ENCODE peak calls at places on chromosomes 13 and 19, in seven cellular contexts. S, I, H, K, E, X and D are unnamed samples.

GRCh38 chr19:50238043-50238442 is 34.6 kb downstream of the MYH14 start:
- DNase-seq in S (no peak), I (no peak), H (no peak), K (no peak), E (no peak), X (no peak), D (no peak)

GRCh38 chr19:22622901-22623840 is 11.0 kb upstream of the ZNF492 start:
- DNase-seq in S (no peak), I (no peak), H (no peak), K (no peak), E (no peak), X (no peak), D (no peak)

GRCh38 chr13:32086791-32087441 is 55.3 kb downstream of the FRY start:
- DNase-seq in S (no peak), I (no peak), H (no peak), K (no peak), E (no peak), X (no peak), D (no peak)

GRCh38 chr13:20127563-20128458 is 33.0 kb downstream of the GJA3 start:
- DNase-seq in S (peak), I (no peak), H (peak), K (peak), E (peak), X (peak), D (no peak)

GRCh38 chr19:34172661-34173144 is 399 bp downstream of the LSM14A start:
- DNase-seq in S (no peak), I (no peak), H (no peak), K (no peak), E (peak), X (peak), D (no peak)

GRCh38 chr19:44955500-44956439 is 590 bp downstream of the CLPTM1 start:
- DNase-seq in S (no peak), I (no peak), H (no peak), K (no peak), E (no peak), X (no peak), D (no peak)

GRCh38 chr19:6811906-6812305 is 39.4 kb downstream of the VAV1 start:
- DNase-seq in S (no peak), I (peak), H (peak), K (no peak), E (peak), X (no peak), D (no peak)

GRCh38 chr13:40179421-40179820 is 487.0 kb downstream of the FOXO1 start:
- DNase-seq in S (no peak), I (no peak), H (no peak), K (no peak), E (no peak), X (no peak), D (no peak)

GRCh38 chr19:10289167-10289835 is 451 bp upstream of the ICAM5 start:
- DNase-seq in S (peak), I (no peak), H (peak), K (peak), E (no peak), X (peak), D (no peak)

GRCh38 chr13:97422118-97423054 is 11.6 kb upstream of the RAP2A start:
- DNase-seq in S (no peak), I (no peak), H (no peak), K (no peak), E (no peak), X (no peak), D (no peak)

GRCh38 chr19:51417107-51417806 is at the start of gene SIGLEC10:
- DNase-seq in S (no peak), I (no peak), H (no peak), K (peak), E (no peak), X (peak), D (no peak)

GRCh38 chr19:54297759-54298305 is 15.1 kb downstream of the LILRA5 start:
- DNase-seq in S (no peak), I (no peak), H (no peak), K (no peak), E (no peak), X (no peak), D (no peak)

GRCh38 chr19:17874423-17875135 is 2.8 kb downstream of the SLC5A5 start:
- DNase-seq in S (no peak), I (no peak), H (no peak), K (no peak), E (no peak), X (no peak), D (no peak)

GRCh38 chr13:102869948-102870676 is 24.3 kb downstream of the ERCC5 start:
- DNase-seq in S (no peak), I (no peak), H (no peak), K (no peak), E (no peak), X (no peak), D (no peak)

GRCh38 chr13:107590556-107590955 is 624.8 kb downstream of the LIG4 start:
- DNase-seq in S (no peak), I (peak), H (peak), K (no peak), E (no peak), X (no peak), D (no peak)

GRCh38 chr13:24220086-24220703 is 59.7 kb downstream of the SPATA13 start:
- DNase-seq in S (peak), I (peak), H (peak), K (peak), E (peak), X (no peak), D (peak)

GRCh38 chr13:106103779-106104178 is 431.7 kb downstream of the EFNB2 start:
- DNase-seq in S (peak), I (no peak), H (no peak), K (no peak), E (peak), X (no peak), D (no peak)

GRCh38 chr13:104532131-104532530 is 1465.9 kb upstream of the SLC10A2 start:
- DNase-seq in S (no peak), I (no peak), H (no peak), K (no peak), E (no peak), X (no peak), D (no peak)

GRCh38 chr13:85419611-85420010 is 379.6 kb downstream of the SLITRK6 start:
- DNase-seq in S (no peak), I (no peak), H (no peak), K (no peak), E (no peak), X (no peak), D (no peak)

GRCh38 chr13:86000546-86000945 is 201.3 kb upstream of the SLITRK6 start:
- DNase-seq in S (no peak), I (no peak), H (no peak), K (no peak), E (no peak), X (no peak), D (no peak)

GRCh38 chr13:44259045-44260042 is 114.3 kb upstream of the SERP2 start:
- DNase-seq in S (peak), I (no peak), H (peak), K (peak), E (peak), X (peak), D (no peak)

GRCh38 chr13:44148159-44148929 is 225.3 kb upstream of the SERP2 start:
- DNase-seq in S (no peak), I (no peak), H (peak), K (no peak), E (no peak), X (no peak), D (no peak)

GRCh38 chr19:16293133-16294085 is 31.2 kb upstream of the KLF2 start:
- DNase-seq in S (peak), I (peak), H (peak), K (peak), E (peak), X (no peak), D (peak)

GRCh38 chr13:53783466-53783865 is 754.9 kb downstream of the OLFM4 start:
- DNase-seq in S (no peak), I (no peak), H (no peak), K (peak), E (no peak), X (no peak), D (no peak)

GRCh38 chr19:16435238-16435911 is 36.4 kb downstream of the EPS15L1 start:
- DNase-seq in S (peak), I (peak), H (peak), K (no peak), E (peak), X (no peak), D (peak)

GRCh38 chr19:28553005-28553404 is 659.9 kb downstream of the UQCRFS1 start:
- DNase-seq in S (no peak), I (no peak), H (no peak), K (no peak), E (no peak), X (no peak), D (no peak)

GRCh38 chr19:45900661-45901431 is 1.6 kb downstream of the MYPOP start:
- DNase-seq in S (no peak), I (no peak), H (no peak), K (no peak), E (no peak), X (no peak), D (no peak)

GRCh38 chr13:93193682-93194081 is 32.9 kb upstream of the GPC6 start:
- DNase-seq in S (no peak), I (no peak), H (no peak), K (no peak), E (no peak), X (no peak), D (no peak)

GRCh38 chr19:8324186-8325050 is 3.1 kb downstream of the RPS28 start:
- DNase-seq in S (no peak), I (no peak), H (no peak), K (no peak), E (no peak), X (no peak), D (no peak)

GRCh38 chr19:41195675-41196497 is 2.9 kb downstream of the CYP2S1 start:
- DNase-seq in S (no peak), I (no peak), H (peak), K (no peak), E (no peak), X (no peak), D (no peak)

GRCh38 chr13:36858285-36858684 is 39.3 kb downstream of the RFXAP start:
- DNase-seq in S (no peak), I (no peak), H (peak), K (no peak), E (peak), X (no peak), D (peak)

GRCh38 chr13:30191491-30192100 is 115.8 kb downstream of the KATNAL1 start:
- DNase-seq in S (no peak), I (no peak), H (peak), K (no peak), E (no peak), X (no peak), D (no peak)

GRCh38 chr19:40244596-40244995 is 18.1 kb upstream of the CCNP start:
- DNase-seq in S (no peak), I (no peak), H (no peak), K (no peak), E (no peak), X (peak), D (no peak)

GRCh38 chr13:97559030-97559429 is 125.1 kb downstream of the RAP2A start:
- DNase-seq in S (no peak), I (no peak), H (no peak), K (no peak), E (no peak), X (no peak), D (no peak)

GRCh38 chr19:621819-622218 is 11.5 kb downstream of the POLRMT start:
- DNase-seq in S (no peak), I (no peak), H (no peak), K (no peak), E (no peak), X (no peak), D (no peak)

GRCh38 chr19:624433-625109 is 8.8 kb downstream of the POLRMT start:
- DNase-seq in S (no peak), I (no peak), H (no peak), K (no peak), E (no peak), X (no peak), D (no peak)

GRCh38 chr19:623175-623916 is 10.0 kb downstream of the POLRMT start:
- DNase-seq in S (no peak), I (no peak), H (no peak), K (no peak), E (no peak), X (no peak), D (no peak)

GRCh38 chr19:623974-624373 is 9.4 kb downstream of the POLRMT start:
- DNase-seq in S (no peak), I (peak), H (peak), K (no peak), E (peak), X (no peak), D (peak)

DNA sequence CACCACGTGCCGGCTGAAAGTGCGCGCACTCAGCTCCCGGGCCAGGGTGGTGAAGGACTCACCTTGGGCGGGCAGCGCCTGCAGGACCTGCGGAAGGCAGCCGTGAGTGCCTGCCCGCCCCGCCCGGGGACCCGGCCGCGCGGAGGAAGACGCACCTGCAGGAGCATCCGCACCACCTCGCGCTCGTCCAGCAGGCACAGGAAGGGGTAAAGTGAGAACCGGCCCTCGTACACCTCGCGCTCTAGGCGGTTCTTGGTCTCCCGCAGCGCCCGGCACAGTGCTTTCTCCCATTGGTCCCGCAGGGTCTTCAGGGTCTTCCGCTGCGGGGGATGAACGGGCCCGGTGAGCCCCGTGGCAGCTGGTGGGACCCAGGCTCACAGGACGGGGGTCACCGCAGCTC is 10.7 kb downstream of the POLRMT start:
- DNase-seq in S (no peak), I (no peak), H (no peak), K (no peak), E (no peak), X (no peak), D (no peak)
- TF ChIP-seq CTCF in S (no peak), I (no peak), H (no peak), K (no peak), E (no peak), X (no peak), D (no peak)

DNA sequence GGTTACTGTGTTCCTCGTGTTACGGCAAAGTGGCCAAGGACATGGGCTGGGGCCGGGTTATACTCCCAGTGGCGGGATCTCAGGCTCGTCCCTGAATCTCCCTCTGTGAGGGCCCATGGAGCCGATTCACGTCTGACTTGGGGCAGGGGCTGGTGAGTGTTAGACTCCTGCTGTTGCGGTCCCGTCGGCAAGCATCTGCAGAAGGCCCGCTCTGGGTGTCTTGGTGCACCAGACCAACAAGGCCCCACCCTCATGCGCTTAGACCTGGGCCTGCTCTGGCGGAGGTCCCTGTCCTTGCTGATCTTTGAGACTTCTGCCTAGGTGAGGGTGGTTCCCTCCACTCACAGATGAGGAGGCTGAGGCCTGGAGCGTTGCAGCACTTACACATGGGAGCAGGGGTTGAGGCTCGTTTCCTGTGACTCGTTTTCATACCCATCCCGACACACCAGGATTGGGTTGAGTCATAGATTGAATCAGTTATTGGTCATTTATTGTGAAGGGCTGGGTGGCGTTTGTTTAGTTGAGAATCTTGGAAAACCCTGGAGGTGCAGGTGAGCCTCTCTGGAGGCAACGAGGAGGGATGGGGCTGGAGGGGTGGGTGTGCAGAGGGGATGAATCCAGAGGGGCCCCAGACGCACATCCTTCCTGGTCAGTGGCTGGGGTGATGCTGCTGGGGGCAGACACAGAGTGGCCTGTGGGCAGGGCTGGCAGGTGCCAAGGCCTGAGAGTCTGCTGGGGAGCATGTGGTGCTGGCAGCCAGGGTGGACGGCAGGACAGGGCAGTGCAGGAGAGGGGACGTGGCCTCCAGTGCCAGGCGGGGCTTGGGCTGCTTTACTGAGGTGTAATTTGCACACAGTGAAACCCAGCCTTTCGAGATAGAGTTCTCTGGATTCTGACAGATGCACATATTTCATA is 4.6 kb downstream of the EPN1 start:
- DNase-seq in S (no peak), I (no peak), H (peak), K (no peak), E (no peak), X (peak), D (no peak)
- H3K4me3 ChIP-seq in S (no peak), I (no peak), H (no peak), K (no peak), E (no peak), X (no peak), D (no peak)

GRCh38 chr19:35739275-35740107 is 2.8 kb downstream of the IGFLR1 start:
- DNase-seq in S (no peak), I (no peak), H (no peak), K (no peak), E (no peak), X (no peak), D (no peak)

GRCh38 chr19:35740108-35740422 is 2.2 kb downstream of the IGFLR1 start:
- DNase-seq in S (no peak), I (no peak), H (no peak), K (no peak), E (no peak), X (no peak), D (no peak)

GRCh38 chr19:35742121-35742724 is at the start of gene IGFLR1:
- DNase-seq in S (peak), I (no peak), H (no peak), K (peak), E (no peak), X (no peak), D (no peak)

GRCh38 chr19:35741216-35741541 is 1.1 kb downstream of the IGFLR1 start:
- DNase-seq in S (no peak), I (no peak), H (no peak), K (no peak), E (no peak), X (no peak), D (no peak)

DNA sequence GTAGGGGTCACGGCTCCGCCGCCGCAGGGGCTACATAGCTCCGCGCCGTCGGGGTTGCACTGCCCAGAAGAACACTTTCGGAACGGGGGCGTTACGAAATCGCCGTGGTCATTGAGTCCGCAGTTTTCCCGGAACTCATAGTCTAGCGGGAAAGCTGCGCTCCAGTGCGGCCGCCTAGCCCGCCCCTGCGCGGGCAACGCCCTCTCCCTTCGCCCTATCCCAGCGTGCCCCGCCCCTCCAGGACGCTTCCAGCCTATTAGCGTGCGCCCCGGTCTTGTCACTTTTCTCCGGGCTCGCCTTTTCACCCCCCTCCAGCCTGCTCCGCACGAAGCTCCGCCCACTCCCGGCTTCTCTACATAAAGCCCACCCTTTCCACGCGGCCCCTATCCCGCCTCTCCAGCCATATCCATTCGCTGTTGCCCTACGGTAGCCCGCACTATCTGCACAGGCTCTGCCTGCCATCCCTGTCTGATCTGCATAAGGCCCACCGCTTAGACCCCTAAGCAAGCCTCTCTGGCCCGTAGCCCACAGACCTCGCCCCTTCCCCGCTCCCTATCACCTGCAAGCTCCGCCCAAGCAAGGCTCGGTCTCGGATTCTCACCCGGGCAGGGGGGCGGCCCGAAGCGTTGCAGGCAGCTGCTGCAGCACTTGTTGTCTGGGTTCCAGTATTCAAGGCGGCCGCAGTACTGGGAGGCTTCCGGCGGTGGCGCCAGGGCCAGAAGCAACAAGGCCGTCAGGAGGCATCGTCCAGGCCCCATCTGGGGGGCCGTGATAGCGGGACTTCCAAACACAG is 1.6 kb downstream of the IGFLR1 start:
- DNase-seq in S (peak), I (peak), H (peak), K (peak), E (peak), X (peak), D (peak)
- TF ChIP-seq CTCF in S (no peak), I (no peak), H (peak), K (no peak), E (peak), X (peak), D (peak)

DNA sequence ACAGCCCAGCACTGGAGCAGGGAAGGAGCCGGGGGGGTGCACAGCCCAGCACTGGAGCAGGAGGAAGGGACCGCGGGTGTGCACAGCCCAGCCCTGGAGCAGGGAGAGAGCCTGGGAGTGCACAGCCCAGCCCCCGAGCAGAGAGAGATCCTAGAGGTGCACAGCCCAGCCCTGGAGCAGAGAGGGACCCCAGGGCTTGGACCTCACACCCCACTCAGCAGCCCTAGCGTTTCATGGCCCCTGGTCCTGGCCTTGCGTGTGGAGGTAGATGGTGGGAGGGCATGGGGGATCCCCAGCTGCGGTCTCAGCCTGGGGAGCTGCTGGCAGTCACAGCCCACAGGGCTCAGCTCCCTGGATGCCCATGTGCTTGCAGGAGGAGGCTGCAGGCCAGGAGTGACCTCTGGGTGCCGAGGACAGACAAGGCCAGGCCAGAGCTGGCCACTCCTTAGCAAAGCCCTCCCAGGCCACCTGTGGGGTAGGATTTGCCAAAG is 25.1 kb downstream of the GAS6 start:
- DNase-seq in S (no peak), I (no peak), H (no peak), K (no peak), E (no peak), X (peak), D (no peak)
- H3K4me3 ChIP-seq in S (no peak), I (no peak), H (peak), K (peak), E (peak), X (peak), D (peak)